ENCODE peak calls at places on chromosomes 7 and 10, in nine cellular contexts. J is kidney tubule cell; R is T-helper 2 cell treated with Interferon-gamma antibody and Interleukin-4, amounts not matched to agents 5 μg/mL and 100 μg/mL, for 36 hours; A is NCI-H1436 treated with DMSO at 0.1 percent for 48 hours; Q is CD4-positive, alpha-beta T cell; X is fibroblast of lung; Y is iPS-NIHi11; M is Calu3; O is SHP77. B is an unnamed sample.

GRCh38 chr10:74094231-74094630 is 56.4 kb downstream of the AP3M1 start:
- DNase-seq in J (no peak), R (no peak), A (no peak), Q (no peak), X (no peak), Y (no peak), M (no peak), O (no peak), B (no peak)

GRCh38 chr7:53984776-53985175 is 557.4 kb upstream of the VSTM2A start:
- DNase-seq in J (peak), R (no peak), A (no peak), Q (no peak), X (no peak), Y (no peak), M (no peak), O (no peak), B (no peak)

GRCh38 chr7:158856883-158857668 is 718 bp downstream of the DYNC2I1 start:
- DNase-seq in J (no peak), R (no peak), A (no peak), Q (no peak), X (no peak), Y (no peak), M (no peak), O (no peak), B (no peak)

GRCh38 chr10:15360566-15360965 is 10.5 kb downstream of the FAM171A1 start:
- DNase-seq in J (no peak), R (no peak), A (no peak), Q (no peak), X (no peak), Y (no peak), M (no peak), O (no peak), B (no peak)

GRCh38 chr10:115355162-115355760 is 262.1 kb downstream of the ATRNL1 start:
- DNase-seq in J (peak), R (no peak), A (no peak), Q (no peak), X (peak), Y (peak), M (peak), O (peak), B (no peak)

GRCh38 chr7:38318803-38319416 is 45.5 kb upstream of the TARP start:
- DNase-seq in J (peak), R (no peak), A (no peak), Q (no peak), X (peak), Y (peak), M (peak), O (peak), B (no peak)

GRCh38 chr10:102804382-102804781 is 32.8 kb downstream of the CYP17A1 start:
- DNase-seq in J (no peak), R (no peak), A (no peak), Q (no peak), X (no peak), Y (no peak), M (no peak), O (no peak), B (no peak)

GRCh38 chr7:100532165-100533022 is 6.6 kb upstream of the AGFG2 start:
- DNase-seq in J (no peak), R (no peak), A (no peak), Q (no peak), X (no peak), Y (no peak), M (no peak), O (no peak), B (no peak)

GRCh38 chr7:71050492-71050891 is 81.5 kb upstream of the GALNT17 start:
- DNase-seq in J (no peak), R (no peak), A (no peak), Q (no peak), X (no peak), Y (no peak), M (no peak), O (no peak), B (no peak)

GRCh38 chr10:76080991-76081390 is 649.6 kb downstream of the LRMDA start:
- DNase-seq in J (peak), R (no peak), A (no peak), Q (no peak), X (peak), Y (no peak), M (no peak), O (no peak), B (no peak)

GRCh38 chr10:132542086-132542775 is 4.6 kb downstream of the INPP5A start:
- DNase-seq in J (no peak), R (no peak), A (no peak), Q (no peak), X (no peak), Y (no peak), M (no peak), O (no peak), B (no peak)

GRCh38 chr7:22782616-22783232 is 39.9 kb downstream of the TOMM7 start:
- DNase-seq in J (peak), R (peak), A (no peak), Q (peak), X (peak), Y (peak), M (peak), O (peak), B (peak)

GRCh38 chr7:474605-475424 is 44.8 kb downstream of the PDGFA start:
- DNase-seq in J (no peak), R (no peak), A (no peak), Q (no peak), X (no peak), Y (peak), M (no peak), O (no peak), B (no peak)

GRCh38 chr10:95406651-95407280 is 116.0 kb upstream of the PDLIM1 start:
- DNase-seq in J (peak), R (no peak), A (no peak), Q (no peak), X (no peak), Y (no peak), M (peak), O (peak), B (peak)